ENCODE peak calls at places on chromosomes 11 and 22, in ten cellular contexts. N is RKO; P is stimulated activated CD4-positive, alpha-beta T cell treated with anti-CD3 and anti-CD28 coated beads, Interleukin-1b, Interleukin-23, amount 100 ng/mL, for 1 hour; R is SK-N-DZ; Z is NCI-H460; V is hepatic stellate cell; U is AG04450; I is left cardiac atrium; T is T-cell; M is tibial nerve. C is an unnamed sample.

GRCh38 chr11:107669893-107670601 is 41.8 kb downstream of the SLN start:
- DNase-seq in Z (no peak), R (no peak), N (no peak), I (no peak), U (no peak), M (no peak), P (no peak), T (no peak), V (no peak), C (no peak)

GRCh38 chr11:45881708-45882368 is 3.6 kb upstream of the MAPK8IP1 start:
- DNase-seq in P (no peak), Z (no peak), M (no peak), T (no peak), N (no peak), I (no peak), R (no peak), V (no peak), U (no peak), C (peak; percentile 33)

GRCh38 chr22:33789690-33790253 is 130.5 kb downstream of the LARGE1 start:
- DNase-seq in V (no peak), I (no peak), T (no peak), M (no peak), R (no peak), Z (no peak), P (no peak), N (no peak), U (no peak), C (no peak)

GRCh38 chr22:32037236-32037635 is 5.8 kb upstream of the SLC5A1 start:
- DNase-seq in Z (no peak), R (no peak), M (no peak), V (no peak), N (no peak), I (no peak), U (no peak), T (no peak), P (no peak), C (no peak)

GRCh38 chr11:329886-330253 is 9.2 kb upstream of the IFITM3 start:
- DNase-seq in V (no peak), I (no peak), T (no peak), Z (no peak), P (no peak), M (no peak), U (no peak), R (no peak), N (no peak), C (no peak)

GRCh38 chr11:2129699-2130366 is 9.4 kb downstream of the IGF2 start:
- DNase-seq in T (no peak), Z (no peak), R (no peak), N (no peak), P (no peak), I (no peak), M (no peak), V (no peak), U (no peak), C (no peak)

GRCh38 chr11:125777309-125777708 is 1.3 kb downstream of the PATE2 start:
- DNase-seq in I (no peak), M (no peak), T (no peak), R (no peak), N (peak; percentile 52), U (no peak), P (no peak), Z (no peak), V (no peak), C (no peak)

GRCh38 chr11:113474362-113475159 is 637 bp downstream of the DRD2 start:
- DNase-seq in N (peak; percentile 34), T (peak; percentile 29), R (peak; percentile 37), U (peak; percentile 42), P (no peak), M (peak; percentile 66), Z (peak; percentile 75), V (peak; percentile 63), I (peak; percentile 83), C (peak; percentile 83)

GRCh38 chr22:40270748-40271373 is 75.4 kb upstream of the ADSL start:
- DNase-seq in N (no peak), M (no peak), P (no peak), R (no peak), U (no peak), Z (no peak), I (no peak), T (no peak), V (no peak), C (no peak)

GRCh38 chr11:76380161-76380976 is 563 bp downstream of the THAP12 start:
- DNase-seq in I (peak; percentile 43), T (peak; percentile 44), N (peak; percentile 57), R (peak; percentile 32), M (no peak), V (peak; percentile 30), U (no peak), P (peak; percentile 24), Z (no peak), C (no peak)

GRCh38 chr11:114061053-114062049 is 1.8 kb downstream of the ZBTB16 start:
- DNase-seq in V (no peak), N (no peak), U (no peak), T (no peak), Z (no peak), M (no peak), I (peak; percentile 52), R (peak; percentile 22), P (no peak), C (no peak)

GRCh38 chr11:112241486-112241885 is 15.3 kb downstream of the PTS start:
- DNase-seq in M (peak; percentile 23), Z (no peak), R (no peak), U (peak; percentile 64), I (no peak), V (no peak), T (no peak), P (no peak), N (no peak), C (no peak)

GRCh38 chr22:29018293-29019189 is 43.1 kb downstream of the C22orf31 start:
- DNase-seq in T (no peak), U (no peak), Z (no peak), P (no peak), V (no peak), R (no peak), M (no peak), I (no peak), N (no peak), C (no peak)

GRCh38 chr11:6586434-6587359 is 16.7 kb downstream of the RRP8 start:
- DNase-seq in Z (no peak), U (no peak), V (no peak), M (no peak), P (no peak), I (peak; percentile 43), T (no peak), R (peak; percentile 57), N (no peak), C (no peak)

GRCh38 chr11:10722307-10722706 is 28.7 kb upstream of the CTR9 start:
- DNase-seq in P (no peak), U (no peak), M (no peak), I (no peak), Z (no peak), R (no peak), T (no peak), N (no peak), V (no peak), C (no peak)

GRCh38 chr11:3916962-3917361 is 61.5 kb downstream of the STIM1 start:
- DNase-seq in U (no peak), M (no peak), T (no peak), N (no peak), V (no peak), R (no peak), P (no peak), I (no peak), Z (no peak), C (no peak)

GRCh38 chr22:30909306-30909705 is 59.3 kb downstream of the MORC2 start:
- DNase-seq in Z (no peak), I (no peak), U (no peak), R (no peak), P (no peak), V (no peak), M (no peak), N (no peak), T (no peak), C (no peak)

GRCh38 chr11:32137263-32137662 is 46.4 kb downstream of the RCN1 start:
- DNase-seq in R (no peak), P (no peak), Z (peak; percentile 54), I (no peak), T (no peak), M (no peak), V (peak; percentile 84), U (peak; percentile 89), N (peak; percentile 88), C (no peak)

GRCh38 chr11:110431212-110432073 is 1.7 kb downstream of the FDX1 start:
- DNase-seq in V (peak; percentile 34), P (no peak), T (no peak), N (peak; percentile 52), R (no peak), I (no peak), M (no peak), U (no peak), Z (no peak), C (no peak)

GRCh38 chr22:30234786-30235470 is 11.6 kb downstream of the LIF start:
- DNase-seq in N (no peak), I (no peak), M (no peak), R (no peak), Z (no peak), P (no peak), V (no peak), U (peak; percentile 47), T (no peak), C (no peak)

GRCh38 chr11:71543866-71544265 is 4.4 kb upstream of the KRTAP5-9 start:
- DNase-seq in M (no peak), N (no peak), V (no peak), P (no peak), Z (no peak), T (no peak), U (no peak), I (no peak), R (no peak), C (no peak)

GRCh38 chr11:110566577-110566976 is 136.8 kb downstream of the FDX1 start:
- DNase-seq in V (no peak), T (no peak), P (no peak), I (no peak), N (no peak), R (no peak), Z (no peak), M (no peak), U (no peak), C (no peak)

GRCh38 chr22:39513791-39514190 is 6.6 kb upstream of the ATF4 start:
- DNase-seq in N (no peak), T (no peak), M (no peak), P (no peak), I (no peak), R (no peak), U (no peak), V (no peak), Z (no peak), C (no peak)

GRCh38 chr11:61838501-61838900 is 10.4 kb downstream of the FADS2 start:
- DNase-seq in P (no peak), I (no peak), M (no peak), R (no peak), T (no peak), N (no peak), U (no peak), Z (no peak), V (no peak), C (no peak)

GRCh38 chr22:38996105-38996504 is 14.0 kb downstream of the APOBEC3B start:
- DNase-seq in T (no peak), R (no peak), U (no peak), I (no peak), N (no peak), M (no peak), Z (no peak), P (no peak), V (no peak), C (no peak)

GRCh38 chr11:46335271-46335670 is 12.0 kb upstream of the DGKZ start:
- DNase-seq in P (no peak), Z (no peak), N (no peak), V (no peak), U (no peak), T (no peak), R (no peak), M (no peak), I (no peak), C (no peak)

GRCh38 chr11:61974766-61975631 is 7.6 kb upstream of the FTH1 start:
- DNase-seq in I (no peak), P (no peak), M (no peak), U (no peak), T (no peak), N (no peak), V (no peak), R (no peak), Z (no peak), C (no peak)

GRCh38 chr11:843818-844692 is 1.4 kb downstream of the TSPAN4 start:
- DNase-seq in V (peak; percentile 97), I (peak; percentile 96), T (no peak), Z (peak; percentile 81), R (no peak), U (peak; percentile 79), P (no peak), M (peak; percentile 97), N (peak; percentile 87), C (peak; percentile 89)

C was measured in mucosa of gallbladder.